ENCODE peak calls at places on chromosomes 16 and 17, in ten cellular contexts. One of them, this sample, is unnamed.

GRCh38 chr16:58102665-58103427 is 26.3 kb downstream of the CFAP20 start:
- DNase-seq in esophagus squamous epithelium: no peak
- DNase-seq in prostate gland: no peak
- DNase-seq in tibial nerve: no peak
- DNase-seq in ovary: no peak
- DNase-seq in testis: no peak
- DNase-seq in GM12878: no peak
- DNase-seq in body of pancreas: no peak
- DNase-seq in breast epithelium: peak; percentile 45
- DNase-seq in esophagus muscularis mucosa: no peak
- DNase-seq in this sample: no peak

GRCh38 chr16:34078697-34079096 is 619.3 kb downstream of the TP53TG3F start:
- DNase-seq in esophagus squamous epithelium: no peak
- DNase-seq in prostate gland: no peak
- DNase-seq in tibial nerve: no peak
- DNase-seq in ovary: no peak
- DNase-seq in testis: no peak
- DNase-seq in GM12878: no peak
- DNase-seq in body of pancreas: no peak
- DNase-seq in breast epithelium: no peak
- DNase-seq in esophagus muscularis mucosa: no peak
- DNase-seq in this sample: no peak

GRCh38 chr17:50699410-50699809 is 8.3 kb downstream of the ANKRD40 start:
- DNase-seq in esophagus squamous epithelium: no peak
- DNase-seq in prostate gland: no peak
- DNase-seq in tibial nerve: no peak
- DNase-seq in ovary: no peak
- DNase-seq in testis: no peak
- DNase-seq in GM12878: no peak
- DNase-seq in body of pancreas: no peak
- DNase-seq in breast epithelium: no peak
- DNase-seq in esophagus muscularis mucosa: no peak
- DNase-seq in this sample: no peak

GRCh38 chr17:76715462-76715830 is 4.7 kb upstream of the MXRA7 start:
- DNase-seq in esophagus squamous epithelium: no peak
- DNase-seq in prostate gland: no peak
- DNase-seq in tibial nerve: no peak
- DNase-seq in ovary: no peak
- DNase-seq in testis: no peak
- DNase-seq in GM12878: no peak
- DNase-seq in body of pancreas: no peak
- DNase-seq in breast epithelium: no peak
- DNase-seq in esophagus muscularis mucosa: no peak
- DNase-seq in this sample: no peak

GRCh38 chr16:84905965-84906460 is 86.2 kb downstream of the CRISPLD2 start:
- DNase-seq in esophagus squamous epithelium: no peak
- DNase-seq in prostate gland: no peak
- DNase-seq in tibial nerve: no peak
- DNase-seq in ovary: no peak
- DNase-seq in testis: no peak
- DNase-seq in GM12878: no peak
- DNase-seq in body of pancreas: no peak
- DNase-seq in breast epithelium: no peak
- DNase-seq in esophagus muscularis mucosa: no peak
- DNase-seq in this sample: no peak

GRCh38 chr17:40168262-40168832 is 8.9 kb upstream of the RAPGEFL1 start:
- DNase-seq in esophagus squamous epithelium: no peak
- DNase-seq in prostate gland: peak; percentile 36
- DNase-seq in tibial nerve: no peak
- DNase-seq in ovary: peak; percentile 58
- DNase-seq in testis: peak; percentile 66
- DNase-seq in GM12878: peak; percentile 15
- DNase-seq in body of pancreas: peak; percentile 35
- DNase-seq in breast epithelium: no peak
- DNase-seq in esophagus muscularis mucosa: no peak
- DNase-seq in this sample: peak; percentile 77

GRCh38 chr17:33640629-33641028 is 347.5 kb upstream of the ASIC2 start:
- DNase-seq in esophagus squamous epithelium: no peak
- DNase-seq in prostate gland: no peak
- DNase-seq in tibial nerve: no peak
- DNase-seq in ovary: no peak
- DNase-seq in testis: no peak
- DNase-seq in GM12878: no peak
- DNase-seq in body of pancreas: no peak
- DNase-seq in breast epithelium: no peak
- DNase-seq in esophagus muscularis mucosa: no peak
- DNase-seq in this sample: no peak

GRCh38 chr17:28524476-28525415 is 18.6 kb downstream of the FOXN1 start:
- DNase-seq in esophagus squamous epithelium: no peak
- DNase-seq in prostate gland: peak; percentile 88
- DNase-seq in tibial nerve: no peak
- DNase-seq in ovary: no peak
- DNase-seq in testis: no peak
- DNase-seq in GM12878: no peak
- DNase-seq in body of pancreas: peak; percentile 51
- DNase-seq in breast epithelium: peak; percentile 71
- DNase-seq in esophagus muscularis mucosa: no peak
- DNase-seq in this sample: no peak

GRCh38 chr17:42508426-42509164 is 27.4 kb upstream of the NAGLU start:
- DNase-seq in esophagus squamous epithelium: no peak
- DNase-seq in prostate gland: no peak
- DNase-seq in tibial nerve: no peak
- DNase-seq in ovary: no peak
- DNase-seq in testis: no peak
- DNase-seq in GM12878: no peak
- DNase-seq in body of pancreas: no peak
- DNase-seq in breast epithelium: no peak
- DNase-seq in esophagus muscularis mucosa: no peak
- DNase-seq in this sample: no peak

GRCh38 chr17:77474292-77474988 is 333.7 kb downstream of the SEC14L1 start:
- DNase-seq in esophagus squamous epithelium: no peak
- DNase-seq in prostate gland: no peak
- DNase-seq in tibial nerve: no peak
- DNase-seq in ovary: no peak
- DNase-seq in testis: peak; percentile 86
- DNase-seq in GM12878: no peak
- DNase-seq in body of pancreas: no peak
- DNase-seq in breast epithelium: no peak
- DNase-seq in esophagus muscularis mucosa: no peak
- DNase-seq in this sample: no peak

GRCh38 chr17:28189667-28190066 is 129.3 kb upstream of the TMEM97 start:
- DNase-seq in esophagus squamous epithelium: no peak
- DNase-seq in prostate gland: no peak
- DNase-seq in tibial nerve: no peak
- DNase-seq in ovary: no peak
- DNase-seq in testis: no peak
- DNase-seq in GM12878: no peak
- DNase-seq in body of pancreas: no peak
- DNase-seq in breast epithelium: no peak
- DNase-seq in esophagus muscularis mucosa: no peak
- DNase-seq in this sample: no peak

GRCh38 chr17:65409381-65409780 is 152.1 kb downstream of the AXIN2 start:
- DNase-seq in esophagus squamous epithelium: no peak
- DNase-seq in prostate gland: no peak
- DNase-seq in tibial nerve: no peak
- DNase-seq in ovary: no peak
- DNase-seq in testis: no peak
- DNase-seq in GM12878: no peak
- DNase-seq in body of pancreas: no peak
- DNase-seq in breast epithelium: no peak
- DNase-seq in esophagus muscularis mucosa: no peak
- DNase-seq in this sample: no peak

DNA sequence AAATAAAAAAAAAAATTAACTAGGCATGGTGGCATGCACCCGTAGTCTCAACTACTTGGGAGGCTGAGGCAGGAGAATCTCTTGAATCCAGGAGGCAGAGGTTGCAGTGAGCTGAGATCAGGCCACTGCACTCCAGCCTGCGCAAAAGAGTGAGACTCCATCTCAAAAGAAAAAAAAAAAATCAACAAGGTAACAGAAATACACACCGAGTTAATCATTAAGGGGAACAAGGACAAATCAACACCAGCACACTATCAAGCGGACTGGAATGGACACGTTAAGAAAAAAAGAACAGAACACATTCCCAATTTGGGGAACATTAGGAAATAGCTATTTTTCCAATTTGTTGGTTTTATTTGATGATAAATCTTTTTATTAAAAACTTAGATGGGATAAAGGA is 28.4 kb upstream of the GLG1 start:
- DNase-seq in esophagus squamous epithelium: no peak
- DNase-seq in prostate gland: no peak
- DNase-seq in tibial nerve: no peak
- DNase-seq in ovary: no peak
- DNase-seq in testis: no peak
- DNase-seq in GM12878: no peak
- DNase-seq in body of pancreas: no peak
- DNase-seq in breast epithelium: no peak
- DNase-seq in esophagus muscularis mucosa: no peak
- DNase-seq in this sample: no peak
- H3K36me3 ChIP-seq in esophagus squamous epithelium: peaks cover 42% of the 10 kb centered on the region
- H3K36me3 ChIP-seq in prostate gland: no peaks in the 10 kb centered on the region
- H3K36me3 ChIP-seq in tibial nerve: peaks cover 90% of the 10 kb centered on the region
- H3K36me3 ChIP-seq in ovary: no peaks in the 10 kb centered on the region
- H3K36me3 ChIP-seq in testis: no peaks in the 10 kb centered on the region
- H3K36me3 ChIP-seq in GM12878: peaks cover 3% of the 10 kb centered on the region
- H3K36me3 ChIP-seq in body of pancreas: no peaks in the 10 kb centered on the region
- H3K36me3 ChIP-seq in breast epithelium: no peaks in the 10 kb centered on the region
- H3K36me3 ChIP-seq in esophagus muscularis mucosa: peaks cover 95% of the 10 kb centered on the region
- H3K36me3 ChIP-seq in this sample: no peaks in the 10 kb centered on the region

DNA sequence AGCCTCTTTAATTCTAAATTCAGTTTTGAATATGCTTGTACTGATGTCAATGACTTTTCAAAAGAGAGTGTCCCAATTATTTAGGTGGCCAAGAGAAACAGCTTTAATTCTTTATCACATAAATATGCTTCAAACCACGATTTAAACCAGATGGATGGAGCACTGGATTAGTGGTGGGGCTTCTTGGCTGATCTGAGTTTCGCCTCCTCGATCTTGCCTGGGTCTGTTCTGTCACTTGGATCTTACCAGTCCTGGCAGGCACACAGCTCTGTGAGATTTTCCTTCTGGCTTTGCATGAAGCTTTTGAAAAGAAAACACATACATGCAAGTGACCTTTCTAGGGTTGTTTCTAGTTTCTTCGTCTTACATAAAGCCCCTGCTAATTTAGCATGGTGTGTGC is 467.8 kb downstream of the MAF start:
- DNase-seq in esophagus squamous epithelium: no peak
- DNase-seq in prostate gland: no peak
- DNase-seq in tibial nerve: no peak
- DNase-seq in ovary: peak; percentile 35
- DNase-seq in testis: no peak
- DNase-seq in GM12878: no peak
- DNase-seq in body of pancreas: no peak
- DNase-seq in breast epithelium: no peak
- DNase-seq in esophagus muscularis mucosa: no peak
- DNase-seq in this sample: no peak
- TF ChIP-seq POLR2A in esophagus squamous epithelium: no peak
- TF ChIP-seq POLR2A in prostate gland: no peak
- TF ChIP-seq POLR2A in tibial nerve: no peak
- TF ChIP-seq POLR2A in ovary: no peak
- TF ChIP-seq POLR2A in testis: no peak
- TF ChIP-seq POLR2A in GM12878: no peak
- TF ChIP-seq POLR2A in body of pancreas: no peak
- TF ChIP-seq POLR2A in breast epithelium: no peak
- TF ChIP-seq POLR2A in esophagus muscularis mucosa: no peak
- TF ChIP-seq POLR2A in this sample: no peak

DNA sequence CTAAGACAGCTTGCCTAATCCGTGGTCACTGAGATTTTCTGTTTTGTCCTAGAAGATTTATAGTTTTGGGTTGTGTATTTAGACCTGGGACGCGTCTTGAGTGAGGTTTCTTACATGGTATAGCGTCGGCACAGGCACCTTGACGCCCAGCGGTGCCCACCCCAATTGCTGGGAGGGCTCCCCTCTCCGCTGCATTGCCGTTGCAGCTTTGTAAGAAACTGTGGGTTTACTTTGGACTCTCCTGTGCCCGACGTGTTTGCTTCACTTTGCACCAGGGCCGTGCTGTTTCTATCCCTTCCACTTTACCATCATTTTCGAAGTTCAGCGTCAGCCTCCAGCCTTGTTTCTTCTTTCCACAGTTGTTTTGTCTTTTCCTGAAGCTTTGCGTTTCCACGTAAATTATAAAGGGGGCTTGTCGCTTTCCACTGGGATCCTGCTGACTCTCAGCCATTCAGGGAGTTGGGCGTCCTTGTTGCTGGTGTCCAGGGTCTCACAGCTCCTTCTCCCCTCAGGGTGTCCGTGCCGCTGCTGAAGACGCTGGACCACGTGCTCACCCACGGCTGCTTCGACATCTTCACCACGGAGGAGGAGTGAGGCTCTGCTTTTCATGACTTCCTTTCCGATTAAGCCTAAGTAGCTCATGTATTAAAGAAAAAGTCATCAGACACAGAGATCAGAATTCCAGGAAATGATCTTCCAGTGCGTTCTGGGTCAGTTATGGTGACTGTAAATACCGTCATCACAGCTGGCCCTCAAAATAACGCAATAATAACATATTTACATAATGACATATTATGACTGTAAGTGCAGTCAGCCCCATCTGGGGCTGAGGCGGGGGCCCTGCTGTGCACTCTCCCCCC is 92.6 kb upstream of the ZNF750 start:
- DNase-seq in esophagus squamous epithelium: no peak
- DNase-seq in prostate gland: no peak
- DNase-seq in tibial nerve: no peak
- DNase-seq in ovary: no peak
- DNase-seq in testis: no peak
- DNase-seq in GM12878: no peak
- DNase-seq in body of pancreas: no peak
- DNase-seq in breast epithelium: peak; percentile 39
- DNase-seq in esophagus muscularis mucosa: no peak
- DNase-seq in this sample: peak; percentile 29
- H3K36me3 ChIP-seq in esophagus squamous epithelium: peaks cover 37% of the 10 kb centered on the region
- H3K36me3 ChIP-seq in prostate gland: peaks cover 10% of the 10 kb centered on the region
- H3K36me3 ChIP-seq in tibial nerve: peaks cover 89% of the 10 kb centered on the region
- H3K36me3 ChIP-seq in ovary: no peaks in the 10 kb centered on the region
- H3K36me3 ChIP-seq in testis: no peaks in the 10 kb centered on the region
- H3K36me3 ChIP-seq in GM12878: peaks cover 42% of the 10 kb centered on the region
- H3K36me3 ChIP-seq in body of pancreas: no peaks in the 10 kb centered on the region
- H3K36me3 ChIP-seq in breast epithelium: no peaks in the 10 kb centered on the region
- H3K36me3 ChIP-seq in esophagus muscularis mucosa: peaks cover 97% of the 10 kb centered on the region
- H3K36me3 ChIP-seq in this sample: no peaks in the 10 kb centered on the region

DNA sequence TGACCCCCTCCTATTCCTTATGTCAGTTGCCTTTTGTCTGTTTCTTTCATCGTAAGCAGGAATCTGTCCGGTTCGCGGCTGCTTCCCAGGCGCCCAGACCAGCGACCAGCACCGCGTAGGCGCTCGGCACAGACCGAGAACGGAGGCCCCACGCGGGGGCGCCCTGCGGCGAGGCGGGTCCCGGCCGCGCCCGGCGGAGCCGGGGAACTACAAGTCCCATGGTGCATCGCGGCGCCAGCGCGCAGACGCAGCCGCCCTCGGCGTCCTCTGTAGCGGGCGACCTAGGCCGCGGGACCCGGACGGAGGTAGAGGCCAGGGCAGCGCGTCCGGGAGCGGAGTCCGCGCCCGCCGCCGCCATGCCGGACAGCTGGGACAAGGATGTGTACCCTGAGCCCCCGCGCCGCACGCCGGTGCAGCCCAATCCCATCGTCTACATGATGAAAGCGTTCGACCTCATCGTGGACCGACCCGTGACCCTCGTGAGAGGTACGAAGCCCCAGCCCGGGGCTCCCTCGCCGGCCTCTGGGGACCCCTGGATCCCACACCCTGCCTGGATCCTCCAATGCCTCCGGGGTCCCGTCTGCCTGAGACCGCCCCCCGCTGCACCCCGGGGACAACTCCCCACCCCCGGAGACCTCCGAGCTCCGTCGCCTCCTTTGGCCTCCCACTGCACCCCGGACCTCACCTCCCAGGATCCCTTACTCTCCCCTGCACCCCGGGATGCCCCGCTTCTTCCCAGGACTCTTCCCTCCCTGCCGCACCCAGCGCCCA is at the start of gene NDUFB10:
- DNase-seq in esophagus squamous epithelium: peak; percentile 45
- DNase-seq in prostate gland: peak; percentile 86
- DNase-seq in tibial nerve: peak; percentile 74
- DNase-seq in ovary: peak; percentile 91
- DNase-seq in testis: peak; percentile 93
- DNase-seq in GM12878: peak; percentile 41
- DNase-seq in body of pancreas: peak; percentile 95
- DNase-seq in breast epithelium: peak; percentile 90
- DNase-seq in esophagus muscularis mucosa: peak; percentile 97
- DNase-seq in this sample: peak; percentile 97
- TF ChIP-seq POLR2A in esophagus squamous epithelium: no peak
- TF ChIP-seq POLR2A in prostate gland: peak; percentile 93
- TF ChIP-seq POLR2A in tibial nerve: peak; percentile 83
- TF ChIP-seq POLR2A in ovary: peak; percentile 44
- TF ChIP-seq POLR2A in testis: peak; percentile 51
- TF ChIP-seq POLR2A in GM12878: peak; percentile 91
- TF ChIP-seq POLR2A in body of pancreas: peak; percentile 92
- TF ChIP-seq POLR2A in breast epithelium: no peak
- TF ChIP-seq POLR2A in esophagus muscularis mucosa: peak; percentile 65
- TF ChIP-seq POLR2A in this sample: peak; percentile 93